ENCODE peak calls at places on chromosomes 6 and 20, in nine cellular contexts. O, U, Q, I, N, G, W, S and F are unnamed samples.

GRCh38 chr6:151561238-151561637 is 67.4 kb downstream of the CCDC170 start:
- DNase-seq in O (no peak), U (no peak), Q (no peak), I (no peak), N (no peak), G (no peak), W (no peak), S (no peak), F (no peak)

GRCh38 chr6:88165087-88165876 is 865 bp downstream of the CNR1 start:
- DNase-seq in O (no peak), U (no peak), Q (no peak), I (no peak), N (peak; percentile 1), G (no peak), W (no peak), S (no peak), F (no peak)

GRCh38 chr20:58963060-58963584 is 17.9 kb upstream of the NELFCD start:
- DNase-seq in O (no peak), U (no peak), Q (no peak), I (no peak), N (peak; percentile 42), G (no peak), W (no peak), S (no peak), F (no peak)

GRCh38 chr6:169564453-169565240 is 137.2 kb downstream of the WDR27 start:
- DNase-seq in O (no peak), U (no peak), Q (no peak), I (no peak), N (no peak), G (no peak), W (no peak), S (no peak), F (no peak)

GRCh38 chr6:21198032-21198640 is 395.4 kb upstream of the SOX4 start:
- DNase-seq in O (no peak), U (no peak), Q (no peak), I (no peak), N (no peak), G (no peak), W (no peak), S (no peak), F (no peak)

GRCh38 chr6:159380104-159380503 is 210.9 kb downstream of the FNDC1 start:
- DNase-seq in O (no peak), U (no peak), Q (no peak), I (no peak), N (no peak), G (no peak), W (no peak), S (no peak), F (no peak)

GRCh38 chr6:109224994-109225393 is 129.7 kb downstream of the CEP57L1 start:
- DNase-seq in O (no peak), U (no peak), Q (no peak), I (no peak), N (no peak), G (no peak), W (no peak), S (no peak), F (no peak)

GRCh38 chr20:39910536-39910935 is 778.5 kb downstream of the MAFB start:
- DNase-seq in O (no peak), U (no peak), Q (peak; percentile 69), I (no peak), N (no peak), G (no peak), W (no peak), S (no peak), F (no peak)

GRCh38 chr20:44208165-44208564 is 2.4 kb downstream of the OSER1 start:
- DNase-seq in O (no peak), U (no peak), Q (no peak), I (no peak), N (no peak), G (no peak), W (no peak), S (no peak), F (no peak)

GRCh38 chr6:1003394-1004160 is 308.3 kb upstream of the FOXQ1 start:
- DNase-seq in O (no peak), U (no peak), Q (no peak), I (no peak), N (no peak), G (no peak), W (no peak), S (no peak), F (no peak)

GRCh38 chr20:13022401-13023170 is 13.8 kb downstream of the SPTLC3 start:
- DNase-seq in O (no peak), U (no peak), Q (no peak), I (peak; percentile 81), N (no peak), G (no peak), W (peak; percentile 49), S (peak; percentile 91), F (no peak)

GRCh38 chr6:562052-562676 is 94.7 kb downstream of the HUS1B start:
- DNase-seq in O (no peak), U (no peak), Q (no peak), I (no peak), N (peak; percentile 81), G (no peak), W (no peak), S (no peak), F (no peak)

GRCh38 chr6:25083784-25084507 is 148.2 kb upstream of the RIPOR2 start:
- DNase-seq in O (no peak), U (no peak), Q (no peak), I (no peak), N (no peak), G (no peak), W (no peak), S (no peak), F (no peak)

GRCh38 chr20:51093240-51093763 is 70.4 kb upstream of the KCNG1 start:
- DNase-seq in O (no peak), U (no peak), Q (no peak), I (no peak), N (no peak), G (no peak), W (no peak), S (no peak), F (no peak)

GRCh38 chr6:132236744-132237143 is 164.5 kb downstream of the MOXD1 start:
- DNase-seq in O (no peak), U (no peak), Q (no peak), I (peak; percentile 36), N (no peak), G (no peak), W (no peak), S (no peak), F (no peak)

GRCh38 chr6:124882580-124883393 is 79.5 kb upstream of the RNF217 start:
- DNase-seq in O (no peak), U (no peak), Q (no peak), I (peak; percentile 35), N (no peak), G (no peak), W (peak; percentile 79), S (peak; percentile 64), F (no peak)

GRCh38 chr20:22583773-22584629 is at the start of gene FOXA2:
- DNase-seq in O (no peak), U (no peak), Q (no peak), I (peak; percentile 3), N (no peak), G (no peak), W (peak; percentile 46), S (no peak), F (no peak)

GRCh38 chr6:90758741-90759140 is 171.9 kb upstream of the MAP3K7 start:
- DNase-seq in O (no peak), U (no peak), Q (no peak), I (no peak), N (no peak), G (no peak), W (peak; percentile 29), S (no peak), F (no peak)

GRCh38 chr6:136723780-136724179 is 68.5 kb downstream of the MAP3K5 start:
- DNase-seq in O (no peak), U (no peak), Q (peak; percentile 82), I (no peak), N (no peak), G (peak; percentile 38), W (peak; percentile 26), S (peak; percentile 78), F (no peak)

GRCh38 chr6:142642651-142643050 is 302.3 kb downstream of the HIVEP2 start:
- DNase-seq in O (no peak), U (no peak), Q (no peak), I (no peak), N (no peak), G (no peak), W (no peak), S (peak; percentile 17), F (no peak)

GRCh38 chr6:2744206-2744771 is 6.4 kb downstream of the MYLK4 start:
- DNase-seq in O (no peak), U (peak; percentile 95), Q (no peak), I (no peak), N (peak; percentile 51), G (no peak), W (no peak), S (no peak), F (no peak)

GRCh38 chr6:48670546-48670945 is 559.5 kb upstream of the PTCHD4 start:
- DNase-seq in O (no peak), U (no peak), Q (no peak), I (no peak), N (no peak), G (no peak), W (peak; percentile 19), S (no peak), F (no peak)

GRCh38 chr20:48898210-48898609 is 23.3 kb upstream of the ARFGEF2 start:
- DNase-seq in O (no peak), U (no peak), Q (no peak), I (no peak), N (no peak), G (no peak), W (peak; percentile 27), S (peak; percentile 55), F (no peak)

GRCh38 chr6:158649289-158650143 is at the start of gene SYTL3:
- DNase-seq in O (no peak), U (peak; percentile 66), Q (peak; percentile 92), I (peak; percentile 91), N (peak; percentile 23), G (peak; percentile 83), W (no peak), S (peak; percentile 67), F (peak; percentile 57)

GRCh38 chr20:60137657-60138245 is 179.5 kb downstream of the CDH26 start:
- DNase-seq in O (peak; percentile 29), U (no peak), Q (no peak), I (peak; percentile 24), N (peak; percentile 76), G (peak; percentile 13), W (peak; percentile 50), S (no peak), F (no peak)

GRCh38 chr6:55822815-55823214 is 52.6 kb downstream of the BMP5 start:
- DNase-seq in O (no peak), U (no peak), Q (no peak), I (no peak), N (no peak), G (no peak), W (peak; percentile 65), S (peak; percentile 49), F (no peak)

GRCh38 chr6:15441215-15441868 is 195.5 kb downstream of the JARID2 start:
- DNase-seq in O (peak; percentile 29), U (no peak), Q (no peak), I (peak; percentile 65), N (peak; percentile 89), G (no peak), W (peak; percentile 75), S (peak; percentile 73), F (peak; percentile 48)